ENCODE peak calls at places on chromosome 13, in six cellular contexts. F is progenitor cell of endocrine pancreas; Y is adrenal gland; J is HTR-8/SVneo; X is WERI-Rb-1; M is stimulated activated CD8-positive, alpha-beta memory T cell treated with anti-CD3 and anti-CD28 coated beads, Interleukin-7, amount 100 ng/mL, for 4 hours. E is an unnamed sample.

GRCh38 chr13:37510441-37510840 is 88.1 kb downstream of the POSTN start:
- DNase-seq in F (no peak), Y (no peak), J (no peak), X (no peak), M (no peak), E (no peak)

GRCh38 chr13:73248711-73249580 is 190.1 kb downstream of the KLF5 start:
- DNase-seq in F (no peak), Y (no peak), J (no peak), X (no peak), M (no peak), E (no peak)

GRCh38 chr13:105979586-105979985 is 555.9 kb downstream of the EFNB2 start:
- DNase-seq in F (no peak), Y (no peak), J (no peak), X (peak; percentile 67), M (no peak), E (no peak)

GRCh38 chr13:100100115-100100879 is 11.4 kb downstream of the PCCA start:
- DNase-seq in F (no peak), Y (peak; percentile 75), J (peak; percentile 12), X (no peak), M (no peak), E (no peak)

GRCh38 chr13:58611117-58611516 is 979.6 kb downstream of the PCDH17 start:
- DNase-seq in F (no peak), Y (no peak), J (no peak), X (no peak), M (no peak), E (no peak)

GRCh38 chr13:98990701-98991100 is 12.8 kb upstream of the DOCK9 start:
- DNase-seq in F (no peak), Y (no peak), J (no peak), X (no peak), M (no peak), E (no peak)

GRCh38 chr13:33182729-33183128 is 102.8 kb downstream of the STARD13 start:
- DNase-seq in F (no peak), Y (no peak), J (no peak), X (peak; percentile 46), M (no peak), E (no peak)

GRCh38 chr13:112959206-112959605 is 9.8 kb upstream of the MCF2L start:
- DNase-seq in F (no peak), Y (peak; percentile 81), J (no peak), X (no peak), M (no peak), E (no peak)

GRCh38 chr13:101343128-101343787 is 73.0 kb downstream of the NALCN start:
- DNase-seq in F (no peak), Y (no peak), J (no peak), X (no peak), M (no peak), E (no peak)

GRCh38 chr13:99743079-99743478 is 228.5 kb downstream of the ZIC5 start:
- DNase-seq in F (no peak), Y (no peak), J (no peak), X (no peak), M (no peak), E (no peak)

GRCh38 chr13:30341815-30342570 is 34.6 kb upstream of the KATNAL1 start:
- DNase-seq in F (no peak), Y (peak; percentile 93), J (peak; percentile 39), X (no peak), M (no peak), E (no peak)

GRCh38 chr13:112737329-112737728 is 47.5 kb downstream of the ATP11A start:
- DNase-seq in F (no peak), Y (no peak), J (no peak), X (no peak), M (no peak), E (no peak)

GRCh38 chr13:106636492-106636891 is 68.6 kb upstream of the ARGLU1 start:
- DNase-seq in F (no peak), Y (no peak), J (no peak), X (no peak), M (no peak), E (no peak)

GRCh38 chr13:48828962-48829405 is 146.7 kb upstream of the FNDC3A start:
- DNase-seq in F (no peak), Y (no peak), J (no peak), X (no peak), M (no peak), E (no peak)

GRCh38 chr13:107301724-107302374 is 733.9 kb upstream of the ARGLU1 start:
- DNase-seq in F (no peak), Y (no peak), J (no peak), X (peak; percentile 21), M (no peak), E (no peak)

GRCh38 chr13:65592757-65593156 is 1637.4 kb downstream of the PCDH9 start:
- DNase-seq in F (no peak), Y (no peak), J (no peak), X (no peak), M (no peak), E (no peak)

GRCh38 chr13:44660050-44660449 is 83.9 kb upstream of the TSC22D1 start:
- DNase-seq in F (no peak), Y (no peak), J (no peak), X (no peak), M (no peak), E (no peak)

GRCh38 chr13:42377640-42378382 is 105.9 kb downstream of the AKAP11 start:
- DNase-seq in F (no peak), Y (no peak), J (no peak), X (no peak), M (no peak), E (peak; percentile 100)

GRCh38 chr13:46207828-46208227 is 3.9 kb upstream of the LRRC63 start:
- DNase-seq in F (peak; percentile 22), Y (no peak), J (no peak), X (no peak), M (no peak), E (no peak)

GRCh38 chr13:99380921-99381645 is 73.9 kb upstream of the GPR183 start:
- DNase-seq in F (no peak), Y (peak; percentile 49), J (no peak), X (no peak), M (peak; percentile 46), E (peak; percentile 82)

GRCh38 chr13:60745343-60745742 is 348.3 kb downstream of the TDRD3 start:
- DNase-seq in F (no peak), Y (no peak), J (no peak), X (no peak), M (no peak), E (no peak)

GRCh38 chr13:92074658-92075057 is 676.2 kb downstream of the GPC5 start:
- DNase-seq in F (no peak), Y (no peak), J (no peak), X (peak; percentile 73), M (no peak), E (no peak)

GRCh38 chr13:91185294-91185863 is 162.1 kb upstream of the MIR17HG start:
- DNase-seq in F (no peak), Y (no peak), J (peak; percentile 10), X (no peak), M (no peak), E (no peak)

GRCh38 chr13:85170372-85170771 is 628.8 kb downstream of the SLITRK6 start:
- DNase-seq in F (no peak), Y (no peak), J (no peak), X (peak; percentile 64), M (no peak), E (no peak)

GRCh38 chr13:49652691-49653305 is 24.5 kb downstream of the ARL11 start:
- DNase-seq in F (no peak), Y (peak; percentile 67), J (peak; percentile 62), X (peak; percentile 68), M (no peak), E (no peak)

GRCh38 chr13:74217816-74218215 is 83.6 kb upstream of the KLF12 start:
- DNase-seq in F (no peak), Y (no peak), J (no peak), X (no peak), M (no peak), E (no peak)